ENCODE peak calls at places on chromosomes 3 and 15, in five cellular contexts. One of them, this sample, is unnamed.
A peak's percentile ranks its signal among the peaks of the same experiment; 100 is the strongest.

GRCh38 chr15:62445244-62445643 is 280.2 kb upstream of the C2CD4B start:
- DNase-seq in effector memory CD8-positive, alpha-beta T cell: no peak
- DNase-seq in GM04503: no peak
- DNase-seq in stimulated activated CD4-positive, alpha-beta T cell treated with anti-CD3 and anti-CD28 coated beads, Interleukin-1b, Interleukin-23, amount 100 ng/mL, for 48 hours: no peak
- DNase-seq in esophagus squamous epithelium: no peak
- DNase-seq in this sample: no peak

GRCh38 chr15:83653639-83654378 is at the start of gene ADAMTSL3:
- DNase-seq in effector memory CD8-positive, alpha-beta T cell: no peak
- DNase-seq in GM04503: no peak
- DNase-seq in stimulated activated CD4-positive, alpha-beta T cell treated with anti-CD3 and anti-CD28 coated beads, Interleukin-1b, Interleukin-23, amount 100 ng/mL, for 48 hours: no peak
- DNase-seq in esophagus squamous epithelium: no peak
- DNase-seq in this sample: no peak

GRCh38 chr3:9352917-9353823 is 9.7 kb upstream of the THUMPD3 start:
- DNase-seq in effector memory CD8-positive, alpha-beta T cell: peak; percentile 51
- DNase-seq in GM04503: peak; percentile 12
- DNase-seq in stimulated activated CD4-positive, alpha-beta T cell treated with anti-CD3 and anti-CD28 coated beads, Interleukin-1b, Interleukin-23, amount 100 ng/mL, for 48 hours: peak; percentile 36
- DNase-seq in esophagus squamous epithelium: no peak
- DNase-seq in this sample: peak; percentile 43

GRCh38 chr3:71863563-71864190 is 78.7 kb upstream of the PROK2 start:
- DNase-seq in effector memory CD8-positive, alpha-beta T cell: no peak
- DNase-seq in GM04503: no peak
- DNase-seq in stimulated activated CD4-positive, alpha-beta T cell treated with anti-CD3 and anti-CD28 coated beads, Interleukin-1b, Interleukin-23, amount 100 ng/mL, for 48 hours: no peak
- DNase-seq in esophagus squamous epithelium: no peak
- DNase-seq in this sample: no peak

GRCh38 chr3:188792788-188793187 is 379.0 kb upstream of the TPRG1 start:
- DNase-seq in effector memory CD8-positive, alpha-beta T cell: no peak
- DNase-seq in GM04503: no peak
- DNase-seq in stimulated activated CD4-positive, alpha-beta T cell treated with anti-CD3 and anti-CD28 coated beads, Interleukin-1b, Interleukin-23, amount 100 ng/mL, for 48 hours: no peak
- DNase-seq in esophagus squamous epithelium: no peak
- DNase-seq in this sample: no peak

GRCh38 chr15:63398456-63398855 is 16.8 kb upstream of the CA12 start:
- DNase-seq in effector memory CD8-positive, alpha-beta T cell: no peak
- DNase-seq in GM04503: no peak
- DNase-seq in stimulated activated CD4-positive, alpha-beta T cell treated with anti-CD3 and anti-CD28 coated beads, Interleukin-1b, Interleukin-23, amount 100 ng/mL, for 48 hours: no peak
- DNase-seq in esophagus squamous epithelium: no peak
- DNase-seq in this sample: no peak

GRCh38 chr3:72085036-72085435 is 300.1 kb upstream of the PROK2 start:
- DNase-seq in effector memory CD8-positive, alpha-beta T cell: no peak
- DNase-seq in GM04503: no peak
- DNase-seq in stimulated activated CD4-positive, alpha-beta T cell treated with anti-CD3 and anti-CD28 coated beads, Interleukin-1b, Interleukin-23, amount 100 ng/mL, for 48 hours: no peak
- DNase-seq in esophagus squamous epithelium: no peak
- DNase-seq in this sample: no peak

GRCh38 chr15:66995257-66995656 is 70.1 kb upstream of the SMAD3 start:
- DNase-seq in effector memory CD8-positive, alpha-beta T cell: no peak
- DNase-seq in GM04503: no peak
- DNase-seq in stimulated activated CD4-positive, alpha-beta T cell treated with anti-CD3 and anti-CD28 coated beads, Interleukin-1b, Interleukin-23, amount 100 ng/mL, for 48 hours: no peak
- DNase-seq in esophagus squamous epithelium: no peak
- DNase-seq in this sample: no peak

GRCh38 chr3:30649572-30650310 is 43.3 kb downstream of the TGFBR2 start:
- DNase-seq in effector memory CD8-positive, alpha-beta T cell: no peak
- DNase-seq in GM04503: peak; percentile 34
- DNase-seq in stimulated activated CD4-positive, alpha-beta T cell treated with anti-CD3 and anti-CD28 coated beads, Interleukin-1b, Interleukin-23, amount 100 ng/mL, for 48 hours: no peak
- DNase-seq in esophagus squamous epithelium: no peak
- DNase-seq in this sample: no peak

GRCh38 chr15:100686021-100686724 is 83.8 kb downstream of the ASB7 start:
- DNase-seq in effector memory CD8-positive, alpha-beta T cell: no peak
- DNase-seq in GM04503: no peak
- DNase-seq in stimulated activated CD4-positive, alpha-beta T cell treated with anti-CD3 and anti-CD28 coated beads, Interleukin-1b, Interleukin-23, amount 100 ng/mL, for 48 hours: no peak
- DNase-seq in esophagus squamous epithelium: no peak
- DNase-seq in this sample: no peak

GRCh38 chr3:178206554-178206953 is 329.7 kb upstream of the KCNMB2 start:
- DNase-seq in effector memory CD8-positive, alpha-beta T cell: no peak
- DNase-seq in GM04503: no peak
- DNase-seq in stimulated activated CD4-positive, alpha-beta T cell treated with anti-CD3 and anti-CD28 coated beads, Interleukin-1b, Interleukin-23, amount 100 ng/mL, for 48 hours: no peak
- DNase-seq in esophagus squamous epithelium: no peak
- DNase-seq in this sample: no peak

GRCh38 chr3:134992180-134992579 is 197.1 kb downstream of the EPHB1 start:
- DNase-seq in effector memory CD8-positive, alpha-beta T cell: no peak
- DNase-seq in GM04503: no peak
- DNase-seq in stimulated activated CD4-positive, alpha-beta T cell treated with anti-CD3 and anti-CD28 coated beads, Interleukin-1b, Interleukin-23, amount 100 ng/mL, for 48 hours: no peak
- DNase-seq in esophagus squamous epithelium: no peak
- DNase-seq in this sample: no peak

GRCh38 chr3:110344897-110345767 is 726.5 kb upstream of the NECTIN3 start:
- DNase-seq in effector memory CD8-positive, alpha-beta T cell: no peak
- DNase-seq in GM04503: no peak
- DNase-seq in stimulated activated CD4-positive, alpha-beta T cell treated with anti-CD3 and anti-CD28 coated beads, Interleukin-1b, Interleukin-23, amount 100 ng/mL, for 48 hours: no peak
- DNase-seq in esophagus squamous epithelium: no peak
- DNase-seq in this sample: no peak

GRCh38 chr3:158770254-158771017 is 31.4 kb upstream of the MFSD1 start:
- DNase-seq in effector memory CD8-positive, alpha-beta T cell: no peak
- DNase-seq in GM04503: no peak
- DNase-seq in stimulated activated CD4-positive, alpha-beta T cell treated with anti-CD3 and anti-CD28 coated beads, Interleukin-1b, Interleukin-23, amount 100 ng/mL, for 48 hours: no peak
- DNase-seq in esophagus squamous epithelium: no peak
- DNase-seq in this sample: no peak

GRCh38 chr3:168088106-168088722 is 7.5 kb downstream of the GOLIM4 start:
- DNase-seq in effector memory CD8-positive, alpha-beta T cell: peak; percentile 1
- DNase-seq in GM04503: no peak
- DNase-seq in stimulated activated CD4-positive, alpha-beta T cell treated with anti-CD3 and anti-CD28 coated beads, Interleukin-1b, Interleukin-23, amount 100 ng/mL, for 48 hours: no peak
- DNase-seq in esophagus squamous epithelium: no peak
- DNase-seq in this sample: no peak

GRCh38 chr15:48393650-48394049 is 62.4 kb downstream of the DUT start:
- DNase-seq in effector memory CD8-positive, alpha-beta T cell: no peak
- DNase-seq in GM04503: no peak
- DNase-seq in stimulated activated CD4-positive, alpha-beta T cell treated with anti-CD3 and anti-CD28 coated beads, Interleukin-1b, Interleukin-23, amount 100 ng/mL, for 48 hours: no peak
- DNase-seq in esophagus squamous epithelium: no peak
- DNase-seq in this sample: no peak

GRCh38 chr3:136817448-136817847 is 1.5 kb upstream of the SLC35G2 start:
- DNase-seq in effector memory CD8-positive, alpha-beta T cell: no peak
- DNase-seq in GM04503: no peak
- DNase-seq in stimulated activated CD4-positive, alpha-beta T cell treated with anti-CD3 and anti-CD28 coated beads, Interleukin-1b, Interleukin-23, amount 100 ng/mL, for 48 hours: no peak
- DNase-seq in esophagus squamous epithelium: no peak
- DNase-seq in this sample: no peak

GRCh38 chr3:112699436-112699978 is 58.6 kb upstream of the CCDC80 start:
- DNase-seq in effector memory CD8-positive, alpha-beta T cell: no peak
- DNase-seq in GM04503: peak; percentile 71
- DNase-seq in stimulated activated CD4-positive, alpha-beta T cell treated with anti-CD3 and anti-CD28 coated beads, Interleukin-1b, Interleukin-23, amount 100 ng/mL, for 48 hours: no peak
- DNase-seq in esophagus squamous epithelium: no peak
- DNase-seq in this sample: no peak

GRCh38 chr3:57091471-57091870 is 31.0 kb downstream of the SPATA12 start:
- DNase-seq in effector memory CD8-positive, alpha-beta T cell: no peak
- DNase-seq in GM04503: no peak
- DNase-seq in stimulated activated CD4-positive, alpha-beta T cell treated with anti-CD3 and anti-CD28 coated beads, Interleukin-1b, Interleukin-23, amount 100 ng/mL, for 48 hours: no peak
- DNase-seq in esophagus squamous epithelium: no peak
- DNase-seq in this sample: no peak